ENCODE peak calls at places on chromosome 13, in nine cellular contexts. K, S, T, H, Y, C, W, N and V are unnamed samples.

GRCh38 chr13:69551193-69551592 is 556.4 kb upstream of the ATXN8OS start:
- DNase-seq in W (no peak), T (no peak), S (no peak), H (no peak), N (no peak), Y (no peak), K (no peak), C (no peak), V (no peak)

GRCh38 chr13:31476753-31477152 is 262.6 kb upstream of the RXFP2 start:
- DNase-seq in W (no peak), Y (no peak), H (peak; percentile 43), C (no peak), T (peak; percentile 41), K (no peak), N (peak; percentile 3), S (no peak), V (no peak)

GRCh38 chr13:24624363-24624762 is 55.8 kb upstream of the ATP12A start:
- DNase-seq in H (no peak), K (no peak), S (no peak), T (no peak), N (no peak), Y (no peak), C (no peak), W (no peak), V (no peak)

GRCh38 chr13:60492187-60492586 is 95.2 kb downstream of the TDRD3 start:
- DNase-seq in C (no peak), K (no peak), S (no peak), Y (no peak), N (no peak), T (no peak), H (no peak), W (no peak), V (no peak)

GRCh38 chr13:59342396-59342795 is 821.3 kb downstream of the DIAPH3 start:
- DNase-seq in Y (no peak), H (no peak), W (no peak), K (no peak), C (no peak), S (no peak), T (no peak), N (no peak), V (no peak)

GRCh38 chr13:21020176-21020575 is 41.2 kb downstream of the LATS2 start:
- DNase-seq in Y (no peak), H (no peak), W (no peak), K (no peak), S (no peak), N (no peak), T (peak; percentile 44), C (no peak), V (no peak)

GRCh38 chr13:30156826-30157615 is 150.3 kb downstream of the KATNAL1 start:
- DNase-seq in T (no peak), S (no peak), W (no peak), C (no peak), K (no peak), H (no peak), Y (no peak), N (no peak), V (no peak)

GRCh38 chr13:51614350-51614786 is 30.1 kb downstream of the WDFY2 start:
- DNase-seq in W (no peak), T (peak; percentile 62), S (no peak), N (no peak), H (no peak), Y (peak; percentile 76), C (no peak), K (no peak), V (no peak)

GRCh38 chr13:46721054-46721453 is 75.9 kb downstream of the ESD start:
- DNase-seq in T (peak; percentile 76), H (peak; percentile 73), N (no peak), W (peak; percentile 62), Y (peak; percentile 62), K (peak; percentile 53), C (no peak), S (peak; percentile 33), V (peak; percentile 41)

GRCh38 chr13:46641274-46642081 is 88.5 kb downstream of the LRCH1 start:
- DNase-seq in W (no peak), S (no peak), K (no peak), H (no peak), N (no peak), T (peak; percentile 34), C (no peak), Y (no peak), V (no peak)

DNA sequence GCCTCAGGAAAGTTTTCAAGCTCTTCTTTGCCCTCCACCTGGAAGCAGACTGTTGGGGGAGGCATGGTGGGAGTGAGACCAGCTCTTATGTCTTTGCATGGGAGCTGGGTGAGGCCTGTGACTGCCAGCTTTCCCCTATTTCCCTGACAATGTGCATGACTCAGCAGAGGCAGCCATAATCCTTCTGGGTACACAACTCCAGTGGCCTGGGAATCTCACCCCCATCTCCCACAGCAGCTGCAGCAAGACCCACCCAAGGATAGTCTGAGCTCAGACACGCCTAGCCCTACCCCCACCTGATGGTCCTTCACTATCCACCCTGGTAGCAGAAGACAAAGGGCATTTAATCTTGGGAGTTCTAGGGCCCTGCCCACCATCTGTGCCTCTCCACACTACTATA is 41.4 kb upstream of the FGF14 start:
- DNase-seq in Y (no peak), N (no peak), H (no peak), C (no peak), S (no peak), W (no peak), K (no peak), T (no peak), V (no peak)
- H2AFZ ChIP-seq in Y (no peak overlapping the region), N (no peak overlapping the region), H (peak overlapping the region; percentile 84), C (peak overlapping the region; percentile 70), S (no peak overlapping the region), W (peak overlapping the region; percentile 72), K (no peak overlapping the region), T (no peak overlapping the region), V (no peak overlapping the region)

GRCh38 chr13:79229761-79230160 is 176.3 kb downstream of the RBM26 start:
- DNase-seq in N (no peak), H (no peak), Y (no peak), W (no peak), T (no peak), C (no peak), K (no peak), S (no peak), V (no peak)

GRCh38 chr13:79227418-79227817 is 178.6 kb downstream of the RBM26 start:
- DNase-seq in N (no peak), K (no peak), S (no peak), Y (no peak), T (no peak), H (no peak), W (no peak), C (no peak), V (no peak)

GRCh38 chr13:79226250-79226649 is 179.8 kb downstream of the RBM26 start:
- DNase-seq in Y (no peak), H (no peak), C (no peak), T (no peak), N (no peak), S (no peak), K (no peak), W (no peak), V (no peak)

GRCh38 chr13:79226938-79227337 is 179.1 kb downstream of the RBM26 start:
- DNase-seq in K (no peak), N (no peak), H (peak; percentile 57), T (no peak), S (no peak), C (no peak), W (no peak), Y (no peak), V (no peak)

DNA sequence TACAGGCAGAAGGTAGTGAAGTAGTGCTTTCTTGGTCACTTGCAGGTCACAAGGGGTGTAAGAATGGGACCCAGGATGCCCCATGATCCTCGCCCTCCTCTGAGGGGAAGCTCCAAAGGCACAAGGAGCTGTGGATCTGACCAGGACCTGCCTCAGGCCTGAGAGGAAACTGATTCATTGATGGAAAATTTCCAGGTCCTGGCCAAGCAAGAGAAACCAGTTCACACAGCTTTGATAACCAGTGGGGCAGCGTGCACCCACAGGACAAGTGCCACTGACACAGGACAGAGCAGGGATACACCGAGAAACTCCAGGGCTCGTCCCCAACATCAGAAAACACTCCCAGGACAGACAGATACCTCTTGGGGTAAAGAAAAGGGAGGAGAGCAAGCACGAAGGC is 177.1 kb downstream of the RBM26 start:
- DNase-seq in H (no peak), S (no peak), Y (no peak), W (no peak), T (no peak), K (no peak), C (no peak), N (no peak), V (peak; percentile 59)
- H3K4me1 ChIP-seq in H (peaks cover 4% of the 10 kb centered on the region), S (no peaks in the 10 kb centered on the region), Y (peaks cover 5% of the 10 kb centered on the region), W (peaks cover 14% of the 10 kb centered on the region), T (no peaks in the 10 kb centered on the region), K (no peaks in the 10 kb centered on the region), C (peaks cover 2% of the 10 kb centered on the region), N (no peaks in the 10 kb centered on the region), V (peaks cover 7% of the 10 kb centered on the region)

GRCh38 chr13:99191336-99191899 is 9.2 kb upstream of the UBAC2 start:
- DNase-seq in T (no peak), N (no peak), H (no peak), Y (no peak), W (no peak), S (no peak), C (no peak), K (no peak), V (no peak)
- H2AFZ ChIP-seq in T (no peak overlapping the region), N (no peak overlapping the region), H (no peak overlapping the region), Y (no peak overlapping the region), W (no peak overlapping the region), S (no peak overlapping the region), C (no peak overlapping the region), K (no peak overlapping the region), V (peak overlapping the region; percentile 35)

GRCh38 chr13:40987606-40988280 is 31.4 kb downstream of the ELF1 start:
- DNase-seq in N (no peak), W (no peak), T (peak; percentile 46), Y (no peak), S (no peak), K (peak; percentile 61), C (no peak), H (no peak), V (no peak)

GRCh38 chr13:40983725-40984669 is 35.1 kb downstream of the ELF1 start:
- DNase-seq in S (no peak), N (no peak), Y (no peak), T (no peak), C (no peak), H (no peak), W (no peak), K (no peak), V (no peak)

GRCh38 chr13:40984670-40985366 is 34.3 kb downstream of the ELF1 start:
- DNase-seq in H (no peak), S (no peak), T (peak; percentile 26), N (no peak), W (no peak), Y (peak; percentile 71), K (no peak), C (no peak), V (no peak)

GRCh38 chr13:40985596-40986327 is 33.4 kb downstream of the ELF1 start:
- DNase-seq in C (no peak), Y (no peak), T (no peak), K (no peak), H (no peak), N (no peak), W (no peak), S (no peak), V (no peak)

DNA sequence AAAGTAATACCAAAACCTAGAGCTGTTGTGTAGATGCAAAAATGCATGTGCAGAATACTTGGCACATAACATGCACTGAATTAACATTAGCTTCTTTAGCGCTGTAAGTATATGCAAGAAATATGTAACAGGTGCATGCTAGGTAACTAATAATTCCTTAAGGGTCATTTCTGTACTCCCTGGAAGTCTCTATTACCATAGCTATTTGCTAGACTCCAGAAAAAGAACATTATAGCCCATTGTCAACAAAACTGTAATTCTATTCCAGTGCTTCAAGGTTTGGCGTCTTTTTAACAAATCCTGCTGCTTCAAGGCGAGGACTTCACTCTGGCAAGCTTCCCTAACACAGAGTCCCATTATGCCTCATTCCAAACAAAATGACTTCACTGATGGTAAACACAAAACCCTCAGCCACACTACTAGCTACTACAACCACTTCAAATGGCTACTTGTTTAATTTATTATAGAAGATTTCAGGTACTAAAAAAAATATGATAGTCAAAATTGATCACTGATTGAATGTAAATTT is 32.7 kb downstream of the ELF1 start:
- DNase-seq in W (no peak), K (peak; percentile 76), S (peak; percentile 73), C (no peak), H (no peak), N (peak; percentile 30), Y (no peak), T (peak; percentile 32), V (peak; percentile 71)
- H3K4me1 ChIP-seq in W (no peaks in the 10 kb centered on the region), K (peaks cover 5% of the 10 kb centered on the region), S (peaks cover 53% of the 10 kb centered on the region), C (no peaks in the 10 kb centered on the region), H (peaks cover 10% of the 10 kb centered on the region), N (peaks cover 6% of the 10 kb centered on the region), Y (peaks cover 79% of the 10 kb centered on the region), T (peaks cover 32% of the 10 kb centered on the region), V (peaks cover 10% of the 10 kb centered on the region)